ENCODE peak calls at places on chromosomes 13 and 19, in ten cellular contexts. Q is GM12878, L is upper lobe of left lung, N is breast epithelium, H is transverse colon, T is endothelial cell of umbilical vein, S is H1, C is esophagus muscularis mucosa, M is HepG2, P is suprapubic skin. G is an unnamed sample.

GRCh38 chr13:113220877-113221276 is 11.5 kb downstream of the CUL4A start:
- DNase-seq in L (no peak), M (no peak), C (no peak), H (no peak), N (no peak), Q (no peak), S (no peak), P (no peak), T (no peak), G (no peak)

GRCh38 chr19:32397736-32398135 is 7.8 kb upstream of the DPY19L3 start:
- DNase-seq in N (no peak), S (no peak), P (no peak), C (peak; percentile 74), Q (no peak), T (no peak), M (peak; percentile 41), H (no peak), L (no peak), G (no peak)

GRCh38 chr13:45851171-45851889 is at the start of gene SIAH3:
- DNase-seq in T (peak; percentile 24), P (no peak), M (no peak), N (no peak), Q (no peak), C (no peak), L (peak; percentile 55), H (no peak), S (peak; percentile 63), G (no peak)

GRCh38 chr19:15247107-15248014 is 15.1 kb upstream of the EPHX3 start:
- DNase-seq in L (no peak), P (no peak), T (no peak), N (no peak), M (peak; percentile 70), Q (no peak), H (no peak), C (no peak), S (no peak), G (no peak)

GRCh38 chr13:102798653-102799543 is at the start of the genes BIVM and POGLUT2:
- DNase-seq in S (peak; percentile 89), Q (peak; percentile 67), H (peak; percentile 91), L (peak; percentile 95), N (peak; percentile 92), P (peak; percentile 95), C (peak; percentile 96), T (peak; percentile 91), M (peak; percentile 89), G (no peak)

GRCh38 chr13:40318366-40318765 is 348.1 kb downstream of the FOXO1 start:
- DNase-seq in S (no peak), C (peak; percentile 89), N (peak; percentile 56), H (peak; percentile 20), Q (no peak), L (no peak), P (no peak), T (peak; percentile 55), M (no peak), G (no peak)

GRCh38 chr13:80274643-80275042 is 66.3 kb downstream of the SPRY2 start:
- DNase-seq in N (no peak), H (no peak), C (no peak), Q (no peak), P (no peak), L (no peak), S (no peak), M (no peak), T (peak; percentile 31), G (no peak)

GRCh38 chr19:23403581-23404324 is 8.5 kb upstream of the ZNF91 start:
- DNase-seq in H (peak; percentile 87), Q (no peak), M (peak; percentile 87), S (no peak), L (no peak), N (no peak), C (peak; percentile 55), P (no peak), T (no peak), G (peak; percentile 43)

GRCh38 chr19:4531562-4532165 is 3.4 kb downstream of the PLIN5 start:
- DNase-seq in H (no peak), N (no peak), L (no peak), M (no peak), P (no peak), T (no peak), S (no peak), C (no peak), Q (no peak), G (no peak)

GRCh38 chr13:73367886-73368285 is 309.1 kb downstream of the KLF5 start:
- DNase-seq in S (no peak), T (no peak), M (no peak), H (no peak), N (no peak), P (no peak), C (no peak), L (no peak), Q (no peak), G (no peak)

GRCh38 chr19:7970716-7971448 is 27.4 kb upstream of the TIMM44 start:
- DNase-seq in Q (no peak), P (no peak), S (peak; percentile 85), H (peak; percentile 18), M (peak; percentile 47), T (peak; percentile 27), C (no peak), L (no peak), N (no peak), G (no peak)

GRCh38 chr19:16417660-16418596 is 53.8 kb downstream of the EPS15L1 start:
- DNase-seq in L (peak; percentile 87), T (peak; percentile 51), Q (no peak), C (no peak), M (peak; percentile 30), P (peak; percentile 87), N (peak; percentile 77), H (peak; percentile 55), S (peak; percentile 90), G (no peak)
- H3K36me3 ChIP-seq in L (peaks cover 18% of the 10 kb centered on the region), T (peaks cover 30% of the 10 kb centered on the region), Q (peaks cover 42% of the 10 kb centered on the region), C (peaks cover 35% of the 10 kb centered on the region), M (peaks cover 75% of the 10 kb centered on the region), P (peaks cover 84% of the 10 kb centered on the region), N (no peaks in the 10 kb centered on the region), H (no peaks in the 10 kb centered on the region), S (peaks cover 23% of the 10 kb centered on the region), G (no peaks in the 10 kb centered on the region)

GRCh38 chr19:38265213-38265861 is 964 bp downstream of the SPINT2 start:
- DNase-seq in T (no peak), H (peak; percentile 63), L (no peak), N (no peak), C (no peak), Q (no peak), P (no peak), S (no peak), M (no peak), G (no peak)

GRCh38 chr19:38262585-38263268 is 1.6 kb upstream of the SPINT2 start:
- DNase-seq in N (no peak), T (no peak), L (no peak), C (no peak), M (no peak), H (no peak), P (no peak), Q (no peak), S (no peak), G (no peak)

GRCh38 chr19:38266070-38266469 is 1.7 kb downstream of the SPINT2 start:
- DNase-seq in N (peak; percentile 67), H (no peak), Q (no peak), S (no peak), M (no peak), C (no peak), T (no peak), P (no peak), L (no peak), G (no peak)

GRCh38 chr19:38263696-38264485 is 482 bp upstream of the SPINT2 start:
- DNase-seq in L (peak; percentile 97), P (no peak), N (no peak), T (no peak), S (no peak), Q (no peak), H (peak; percentile 96), C (no peak), M (peak; percentile 35), G (no peak)

GRCh38 chr19:38264486-38265212 is at the start of gene SPINT2:
- DNase-seq in Q (no peak), S (peak; percentile 98), H (no peak), C (no peak), T (no peak), P (no peak), M (no peak), N (peak; percentile 95), L (no peak), G (no peak)
- TF ChIP-seq POLR2AphosphoS5 in Q (no peak), S (peak; percentile 93), H (peak; percentile 100), C (no peak), T (no peak), P (peak; percentile 32), M (no peak), N (peak; percentile 98), L (peak; percentile 52), G (no peak)

DNA sequence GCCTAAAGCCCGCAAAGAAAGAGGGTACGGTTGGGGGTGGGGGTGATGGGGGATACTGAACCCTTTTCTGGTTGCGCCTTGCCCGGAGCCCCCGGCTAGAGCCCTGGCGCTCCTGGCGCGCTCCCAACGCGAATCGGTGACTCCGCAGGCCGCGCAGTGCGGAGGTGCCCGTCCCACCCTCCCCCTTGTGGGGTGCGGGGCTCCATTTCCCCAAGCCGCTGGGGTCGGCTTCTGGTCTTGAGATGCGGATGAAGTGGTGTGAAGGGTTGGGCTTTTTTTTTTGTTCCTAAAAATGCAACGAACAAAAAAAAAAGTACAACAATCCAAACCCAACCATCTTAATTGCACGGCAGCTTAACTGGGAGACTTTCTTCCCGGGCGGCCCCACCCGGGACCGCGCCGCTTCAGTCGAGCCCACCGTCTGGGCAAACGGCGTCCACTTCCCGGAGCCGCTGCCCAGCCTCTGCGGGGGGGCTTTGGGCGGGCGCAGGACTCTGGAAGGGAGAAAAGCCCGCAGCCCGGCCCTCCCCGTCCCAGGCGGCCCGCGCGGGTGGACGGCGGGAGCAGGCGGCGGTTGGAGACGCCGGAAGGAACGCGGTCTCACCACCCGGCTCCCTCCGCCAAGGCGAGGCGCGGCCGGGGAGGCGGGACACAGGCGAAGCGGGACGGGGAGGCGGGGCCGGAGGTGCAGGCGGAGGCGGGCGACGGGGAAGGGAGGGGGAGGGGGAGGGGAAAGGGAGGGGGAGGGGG is 501 bp upstream of the TRIM13 start:
- DNase-seq in C (peak; percentile 95), Q (peak; percentile 39), P (peak; percentile 95), H (peak; percentile 95), T (peak; percentile 82), N (peak; percentile 90), S (peak; percentile 89), L (peak; percentile 98), M (peak; percentile 56), G (peak; percentile 91)
- TF ChIP-seq POLR2A in C (peak; percentile 77), Q (peak; percentile 78), P (peak; percentile 63), H (peak; percentile 92), T (peak; percentile 70), N (peak; percentile 50), S (no peak), L (peak; percentile 74), M (no peak), G (peak; percentile 68)

GRCh38 chr13:90118467-90119071 is 1228.9 kb upstream of the MIR17HG start:
- DNase-seq in S (no peak), L (no peak), P (no peak), H (no peak), N (no peak), T (no peak), M (no peak), Q (no peak), C (no peak), G (no peak)

GRCh38 chr13:90122531-90122930 is 1225.0 kb upstream of the MIR17HG start:
- DNase-seq in Q (no peak), S (no peak), H (no peak), N (no peak), C (no peak), P (no peak), M (no peak), L (no peak), T (no peak), G (no peak)

GRCh38 chr13:90121784-90122183 is 1225.7 kb upstream of the MIR17HG start:
- DNase-seq in C (no peak), T (no peak), H (no peak), S (no peak), M (no peak), L (no peak), P (no peak), Q (no peak), N (no peak), G (no peak)
- H3K36me3 ChIP-seq in C (no peaks in the 10 kb centered on the region), T (no peaks in the 10 kb centered on the region), H (no peaks in the 10 kb centered on the region), S (no peaks in the 10 kb centered on the region), M (no peaks in the 10 kb centered on the region), L (no peaks in the 10 kb centered on the region), P (no peaks in the 10 kb centered on the region), Q (no peaks in the 10 kb centered on the region), N (no peaks in the 10 kb centered on the region), G (no peaks in the 10 kb centered on the region)